ENCODE peak calls at places on chromosomes 13 and 19, in six cellular contexts. H, I, F, Y, G and K are unnamed samples.

GRCh38 chr19:18488403-18488723 is 33.5 kb downstream of the ELL start:
- DNase-seq in H (no peak), Y (no peak), G (no peak), I (no peak), F (no peak), K (no peak)

GRCh38 chr19:5122121-5122400 is 153.1 kb downstream of the KDM4B start:
- DNase-seq in H (no peak), I (no peak), G (no peak), F (no peak), Y (no peak), K (no peak)

GRCh38 chr19:50431343-50432220 is 1.1 kb upstream of the MYBPC2 start:
- DNase-seq in I (peak; percentile 84), Y (peak; percentile 33), H (peak; percentile 93), G (peak; percentile 63), F (peak; percentile 90), K (peak; percentile 96)

GRCh38 chr19:1856698-1857603 is 6.4 kb downstream of the KLF16 start:
- DNase-seq in H (peak; percentile 44), F (peak; percentile 85), I (no peak), Y (peak; percentile 54), G (peak; percentile 75), K (peak; percentile 88)

GRCh38 chr19:43700368-43701015 is 15.4 kb upstream of the IRGC start:
- DNase-seq in I (no peak), H (peak; percentile 21), Y (peak; percentile 79), G (peak; percentile 85), F (no peak), K (no peak)

GRCh38 chr13:44155422-44156293 is 218.0 kb upstream of the SERP2 start:
- DNase-seq in I (no peak), Y (no peak), F (peak; percentile 50), H (peak; percentile 31), G (peak; percentile 56), K (no peak)

GRCh38 chr19:58356971-58357797 is 3.9 kb upstream of the A1BG start:
- DNase-seq in I (no peak), F (peak; percentile 45), Y (no peak), G (peak; percentile 14), H (no peak), K (no peak)

GRCh38 chr19:51811344-51811743 is 16.4 kb downstream of the FPR3 start:
- DNase-seq in H (no peak), Y (no peak), G (no peak), I (no peak), F (no peak), K (peak; percentile 51)

GRCh38 chr19:32339988-32340874 is 5.2 kb upstream of the ZNF507 start:
- DNase-seq in I (peak; percentile 52), G (peak; percentile 54), F (peak; percentile 71), H (peak; percentile 68), Y (no peak), K (peak; percentile 76)

GRCh38 chr19:45215391-45216191 is 29.6 kb downstream of the EXOC3L2 start:
- DNase-seq in H (peak; percentile 47), F (peak; percentile 67), Y (no peak), I (no peak), G (no peak), K (no peak)

GRCh38 chr19:34495416-34495815 is 13.9 kb downstream of the WTIP start:
- DNase-seq in H (no peak), Y (no peak), F (no peak), G (no peak), I (no peak), K (no peak)

GRCh38 chr13:65856464-65856863 is 1373.7 kb downstream of the PCDH9 start:
- DNase-seq in H (no peak), G (peak; percentile 85), Y (peak; percentile 48), I (no peak), F (no peak), K (no peak)

GRCh38 chr13:27971236-27971645 is 2.1 kb upstream of the CDX2 start:
- DNase-seq in F (peak; percentile 89), I (no peak), Y (no peak), G (no peak), H (peak; percentile 95), K (no peak)

GRCh38 chr13:101258071-101258470 is 158.2 kb downstream of the NALCN start:
- DNase-seq in F (peak; percentile 64), G (peak; percentile 70), I (peak; percentile 65), Y (peak; percentile 94), H (peak; percentile 19), K (peak; percentile 92)

GRCh38 chr13:110448230-110448629 is 113.3 kb downstream of the RAB20 start:
- DNase-seq in I (no peak), F (no peak), G (peak; percentile 32), H (no peak), Y (peak; percentile 90), K (no peak)
- H3K9ac ChIP-seq in I (no peak overlapping the region), F (no peak overlapping the region), G (no peak overlapping the region), H (no peak overlapping the region), Y (peak overlapping the region; percentile 39), K (no peak overlapping the region)

GRCh38 chr13:90331974-90332373 is 1015.5 kb upstream of the MIR17HG start:
- DNase-seq in F (no peak), Y (no peak), H (no peak), G (no peak), I (no peak), K (no peak)

GRCh38 chr13:90336507-90336906 is 1011.0 kb upstream of the MIR17HG start:
- DNase-seq in G (no peak), Y (no peak), F (no peak), H (no peak), I (no peak), K (no peak)
- H2AFZ ChIP-seq in G (no peak overlapping the region), Y (peak overlapping the region; percentile 20), F (no peak overlapping the region), H (peak overlapping the region; percentile 51), I (no peak overlapping the region), K (no peak overlapping the region)

DNA sequence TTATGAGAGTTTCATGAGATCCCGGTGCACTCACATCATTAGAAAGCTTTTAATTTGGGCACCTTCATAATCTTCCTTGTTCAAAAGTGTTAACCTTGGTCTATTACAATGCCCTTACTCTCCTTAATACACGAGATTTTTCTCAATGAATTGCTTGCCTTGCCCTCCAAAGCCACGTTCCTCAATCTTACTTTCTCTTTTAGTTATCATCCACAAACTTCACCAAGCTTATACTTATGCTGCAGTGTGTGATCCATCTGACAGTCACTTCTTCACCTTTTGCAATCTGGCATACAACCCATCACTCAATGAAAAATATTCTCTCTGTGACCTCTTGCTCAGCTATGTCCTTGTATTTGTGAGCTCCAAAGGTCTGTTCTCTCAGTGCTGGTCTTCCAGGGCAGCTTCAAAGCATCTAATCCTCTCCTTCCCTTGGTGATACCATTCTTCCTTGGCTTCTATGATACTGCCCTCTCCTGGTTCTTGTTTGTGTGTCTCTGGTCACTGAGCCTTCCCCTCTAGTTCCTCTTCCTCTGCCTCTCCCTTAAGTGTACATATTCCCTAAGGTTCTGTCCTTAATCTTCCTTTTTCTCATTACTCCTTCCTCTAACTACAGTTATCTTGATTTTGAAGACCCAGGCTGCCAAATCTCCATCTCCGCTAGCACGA is 202.2 kb upstream of the STARD13 start:
- DNase-seq in H (peak; percentile 23), Y (no peak), I (no peak), G (peak; percentile 65), F (peak; percentile 27), K (peak; percentile 58)
- H3K9ac ChIP-seq in H (no peak overlapping the region), Y (no peak overlapping the region), I (no peak overlapping the region), G (no peak overlapping the region), F (no peak overlapping the region), K (no peak overlapping the region)

GRCh38 chr13:58202099-58202498 is 570.6 kb downstream of the PCDH17 start:
- DNase-seq in H (no peak), G (no peak), F (no peak), I (no peak), Y (no peak), K (no peak)
- H2AFZ ChIP-seq in H (no peak overlapping the region), G (no peak overlapping the region), F (no peak overlapping the region), I (no peak overlapping the region), Y (no peak overlapping the region), K (no peak overlapping the region)